ENCODE peak calls at places on chromosomes 7 and 10, in four cellular contexts. E is small intestine, T is heart left ventricle, Z is tibial nerve. O is an unnamed sample. For H3K4me1, the result is how much of the 10 kb centered on the place peaks cover.

GRCh38 chr7:154746551-154746950 is 256.4 kb downstream of the PAXIP1 start:
- DNase-seq in T (no peak), Z (no peak), E (no peak), O (no peak)

GRCh38 chr10:113616244-113617074 is 47.4 kb downstream of the NRAP start:
- DNase-seq in T (no peak), Z (no peak), E (no peak), O (no peak)

GRCh38 chr7:133081119-133081604 is 728 bp downstream of the CHCHD3 start:
- DNase-seq in T (peak), E (peak), Z (no peak), O (peak)

GRCh38 chr10:48446785-48447184 is 140.3 kb downstream of the MAPK8 start:
- DNase-seq in Z (no peak), E (no peak), T (no peak), O (no peak)

GRCh38 chr7:65798111-65799075 is 74.5 kb upstream of the VKORC1L1 start:
- DNase-seq in T (no peak), E (peak), Z (no peak), O (no peak)

GRCh38 chr10:6133331-6134098 is 44.7 kb downstream of the RBM17 start:
- DNase-seq in Z (no peak), T (no peak), E (no peak), O (no peak)

GRCh38 chr7:40800771-40801170 is 666.0 kb downstream of the SUGCT start:
- DNase-seq in E (no peak), Z (no peak), T (peak), O (no peak)

GRCh38 chr10:118952493-118953295 is 76.8 kb upstream of the NANOS1 start:
- DNase-seq in Z (no peak), E (no peak), T (no peak), O (no peak)

GRCh38 chr10:5449227-5449626 is 36.9 kb downstream of the NET1 start:
- DNase-seq in E (no peak), Z (no peak), T (no peak), O (no peak)

GRCh38 chr10:96568402-96568801 is 18.4 kb downstream of the TM9SF3 start:
- DNase-seq in E (no peak), Z (no peak), T (no peak), O (no peak)
- H3K27ac ChIP-seq in E (no peak), Z (no peak), T (no peak), O (no peak)

DNA sequence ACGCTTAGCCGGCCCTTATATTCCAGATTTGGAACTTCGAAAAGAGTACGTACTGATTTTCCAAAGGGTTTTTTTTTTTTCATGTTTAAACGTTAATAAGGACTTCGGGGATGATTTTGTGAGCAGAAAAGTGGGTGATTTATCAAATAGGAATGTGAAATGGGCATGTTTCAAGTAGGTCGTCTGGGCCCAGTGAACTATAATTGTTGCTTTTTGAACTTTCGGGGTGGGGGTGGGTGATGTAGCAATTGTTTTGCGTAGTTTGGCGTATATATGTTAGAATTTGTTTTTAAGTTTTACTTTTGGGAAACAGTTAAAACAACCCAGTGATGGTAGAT is 299 bp upstream of the PBLD start:
- DNase-seq in T (no peak), Z (no peak), E (no peak), O (no peak)
- H3K4me1 ChIP-seq in T (under half), Z (half or more), E (under half), O (half or more)

GRCh38 chr10:1579671-1580070 is 157.7 kb downstream of the ADARB2 start:
- DNase-seq in E (no peak), Z (no peak), T (no peak), O (no peak)

GRCh38 chr10:1577945-1578344 is 159.4 kb downstream of the ADARB2 start:
- DNase-seq in Z (no peak), E (no peak), T (no peak), O (no peak)

GRCh38 chr10:1577371-1577770 is 160.0 kb downstream of the ADARB2 start:
- DNase-seq in Z (no peak), E (no peak), T (no peak), O (no peak)

GRCh38 chr10:1579141-1579491 is 158.2 kb downstream of the ADARB2 start:
- DNase-seq in E (no peak), T (no peak), Z (no peak), O (no peak)

GRCh38 chr10:1578392-1579140 is 158.8 kb downstream of the ADARB2 start:
- DNase-seq in Z (no peak), E (no peak), T (no peak), O (no peak)
- H3K27ac ChIP-seq in Z (no peak), E (no peak), T (no peak), O (no peak)

DNA sequence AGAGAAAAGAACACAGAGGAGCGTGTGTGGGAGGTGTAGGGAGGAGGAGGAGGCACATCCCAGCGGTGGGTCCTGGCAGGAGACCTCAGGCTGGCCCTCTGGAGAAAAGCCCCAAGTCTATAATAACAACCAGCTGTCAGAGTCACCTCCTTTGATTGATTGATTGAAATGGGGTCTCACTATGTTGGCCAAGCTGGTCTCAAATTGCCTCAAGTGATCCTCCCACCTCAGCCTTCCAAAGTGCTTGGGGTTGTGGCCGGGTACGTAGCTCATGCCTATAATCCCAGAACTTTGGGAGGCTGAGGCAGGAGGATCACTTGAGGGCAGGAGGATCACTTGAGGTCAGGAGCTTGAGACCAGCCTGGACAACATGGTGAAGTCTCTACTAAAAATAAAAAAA is 103.0 kb upstream of the ANLN start:
- DNase-seq in E (no peak), Z (no peak), T (no peak), O (no peak)
- H3K4me1 ChIP-seq in E (under half), Z (under half), T (under half), O (under half)

GRCh38 chr10:70756710-70757360 is 28.3 kb downstream of the TBATA start:
- DNase-seq in Z (no peak), E (no peak), T (no peak), O (no peak)
- H3K27ac ChIP-seq in Z (peak), E (no peak), T (no peak), O (no peak)